ENCODE peak calls at places on chromosome 13, in five cellular contexts. K is Panc1; Y is natural killer cell treated with Interleukin-12 subunit alpha and Interleukin-12 subunit beta and Interleukin-15 and Interleukin-18, amount 100 ng/mL, for 72 hours; E is stimulated activated CD8-positive, alpha-beta memory T cell treated with anti-CD3 and anti-CD28 coated beads, Interleukin-4, amount 100 ng/mL, for 48 hours; X is NCI-H1436. S is an unnamed sample.

GRCh38 chr13:113453962-113454361 is 674 bp upstream of the ADPRHL1 start:
- DNase-seq in K (no peak), Y (no peak), E (no peak), X (no peak), S (no peak)

GRCh38 chr13:51856998-51857397 is 4.8 kb upstream of the CCDC70 start:
- DNase-seq in K (no peak), Y (no peak), E (no peak), X (no peak), S (no peak)

GRCh38 chr13:99908129-99908805 is 63.3 kb downstream of the ZIC5 start:
- DNase-seq in K (no peak), Y (no peak), E (no peak), X (no peak), S (no peak)

GRCh38 chr13:45381196-45381595 is 37.0 kb downstream of the SLC25A30 start:
- DNase-seq in K (no peak), Y (no peak), E (no peak), X (no peak), S (no peak)

GRCh38 chr13:24065172-24065571 is 95.3 kb upstream of the SPATA13 start:
- DNase-seq in K (no peak), Y (no peak), E (no peak), X (no peak), S (no peak)

GRCh38 chr13:29452773-29453574 is 142.5 kb downstream of the SLC7A1 start:
- DNase-seq in K (no peak), Y (no peak), E (no peak), X (no peak), S (no peak)

GRCh38 chr13:99922631-99923404 is 48.7 kb downstream of the ZIC5 start:
- DNase-seq in K (no peak), Y (no peak), E (no peak), X (no peak), S (no peak)

GRCh38 chr13:30905932-30906383 is at the start of gene MEDAG:
- DNase-seq in K (no peak), Y (no peak), E (no peak), X (no peak), S (no peak)

GRCh38 chr13:94305463-94305862 is 174.0 kb downstream of the DCT start:
- DNase-seq in K (no peak), Y (no peak), E (no peak), X (no peak), S (no peak)

GRCh38 chr13:41019578-41020347 is 647 bp upstream of the ELF1 start:
- DNase-seq in K (no peak), Y (no peak), E (no peak), X (no peak), S (no peak)

GRCh38 chr13:28805193-28805819 is 14.8 kb upstream of the MTUS2 start:
- DNase-seq in K (no peak), Y (no peak), E (peak; percentile 80), X (no peak), S (peak; percentile 87)

GRCh38 chr13:73223372-73223781 is 164.6 kb downstream of the KLF5 start:
- DNase-seq in K (no peak), Y (no peak), E (peak; percentile 50), X (no peak), S (peak; percentile 61)

GRCh38 chr13:101706651-101707050 is 254.2 kb downstream of the ITGBL1 start:
- DNase-seq in K (no peak), Y (no peak), E (no peak), X (no peak), S (no peak)

GRCh38 chr13:45393941-45394570 is 24.1 kb downstream of the SLC25A30 start:
- DNase-seq in K (no peak), Y (no peak), E (peak; percentile 40), X (peak; percentile 19), S (no peak)

GRCh38 chr13:41909524-41909923 is 51.4 kb downstream of the VWA8 start:
- DNase-seq in K (no peak), Y (no peak), E (no peak), X (no peak), S (no peak)

GRCh38 chr13:108963846-108964600 is 334.6 kb downstream of the MYO16 start:
- DNase-seq in K (no peak), Y (no peak), E (no peak), X (no peak), S (no peak)

GRCh38 chr13:75533866-75534265 is 3.8 kb downstream of the COMMD6 start:
- DNase-seq in K (no peak), Y (no peak), E (no peak), X (no peak), S (no peak)

GRCh38 chr13:96780105-96780504 is 214.2 kb downstream of the OXGR1 start:
- DNase-seq in K (no peak), Y (no peak), E (no peak), X (no peak), S (no peak)

GRCh38 chr13:105083986-105084385 is 1451.5 kb downstream of the EFNB2 start:
- DNase-seq in K (no peak), Y (no peak), E (no peak), X (no peak), S (no peak)

GRCh38 chr13:43316997-43317396 is 293.6 kb downstream of the DNAJC15 start:
- DNase-seq in K (no peak), Y (no peak), E (no peak), X (no peak), S (no peak)

GRCh38 chr13:20370815-20371421 is 138.8 kb upstream of the GJB6 start:
- DNase-seq in K (no peak), Y (no peak), E (no peak), X (no peak), S (no peak)